ENCODE peak calls at places on chromosome 2, in seven cellular contexts. P is activated CD8-positive, alpha-beta memory T cell treated with anti-CD3 and anti-CD28 coated beads, Interleukin-2, amount 10 ng/mL, durations not matched to agents 7 days and 5 days; K is T-cell; C is HCT116; S is aorta; Q is Panc1; F is central memory CD8-positive, alpha-beta T cell. B is an unnamed sample.

GRCh38 chr2:239959059-239959971 is 65.8 kb downstream of the NDUFA10 start:
- ATAC-seq in P (no peak), K (no peak), C (no peak), S (no peak), Q (no peak), F (no peak), B (no peak)

GRCh38 chr2:177413703-177414102 is 21.1 kb downstream of the AGPS start:
- ATAC-seq in P (no peak), K (no peak), C (no peak), S (no peak), Q (peak; percentile 11), F (no peak), B (no peak)

GRCh38 chr2:18741888-18742287 is 152.5 kb upstream of the NT5C1B start:
- ATAC-seq in P (no peak), K (no peak), C (no peak), S (no peak), Q (no peak), F (no peak), B (no peak)

GRCh38 chr2:33077841-33078240 is 131.1 kb downstream of the LTBP1 start:
- ATAC-seq in P (no peak), K (no peak), C (no peak), S (no peak), Q (no peak), F (no peak), B (no peak)

GRCh38 chr2:201458381-201458780 is 6.8 kb downstream of the STRADB start:
- ATAC-seq in P (no peak), K (no peak), C (no peak), S (no peak), Q (no peak), F (no peak), B (no peak)

GRCh38 chr2:110837421-110838409 is 105.3 kb downstream of the ACOXL start:
- ATAC-seq in P (no peak), K (no peak), C (no peak), S (no peak), Q (no peak), F (no peak), B (no peak)

GRCh38 chr2:58558866-58559265 is 317.7 kb upstream of the FANCL start:
- ATAC-seq in P (no peak), K (no peak), C (no peak), S (no peak), Q (no peak), F (no peak), B (no peak)

GRCh38 chr2:204129591-204130270 is 193.2 kb downstream of the ICOS start:
- ATAC-seq in P (no peak), K (no peak), C (no peak), S (no peak), Q (no peak), F (no peak), B (no peak)

GRCh38 chr2:28048341-28048740 is 157.8 kb downstream of the BABAM2 start:
- ATAC-seq in P (no peak), K (no peak), C (no peak), S (no peak), Q (no peak), F (no peak), B (no peak)

GRCh38 chr2:58976374-58977055 is 735.4 kb upstream of the FANCL start:
- ATAC-seq in P (no peak), K (no peak), C (no peak), S (no peak), Q (no peak), F (no peak), B (no peak)

GRCh38 chr2:128388414-128389032 is 69.9 kb upstream of the HS6ST1 start:
- ATAC-seq in P (no peak), K (no peak), C (no peak), S (no peak), Q (no peak), F (no peak), B (no peak)

GRCh38 chr2:148674063-148675020 is 29.8 kb downstream of the EPC2 start:
- ATAC-seq in P (peak; percentile 55), K (peak; percentile 63), C (peak; percentile 85), S (no peak), Q (no peak), F (no peak), B (no peak)

GRCh38 chr2:205290299-205290698 is 392.0 kb upstream of the NRP2 start:
- ATAC-seq in P (no peak), K (no peak), C (no peak), S (no peak), Q (no peak), F (no peak), B (no peak)

GRCh38 chr2:160339726-160340125 is 139.7 kb upstream of the ITGB6 start:
- ATAC-seq in P (no peak), K (no peak), C (no peak), S (no peak), Q (no peak), F (no peak), B (peak; percentile 6)

GRCh38 chr2:159137511-159138101 is 148.9 kb downstream of the WDSUB1 start:
- ATAC-seq in P (no peak), K (no peak), C (no peak), S (no peak), Q (no peak), F (no peak), B (no peak)

GRCh38 chr2:151767536-151767935 is 33.3 kb upstream of the NEB start:
- ATAC-seq in P (no peak), K (no peak), C (no peak), S (no peak), Q (no peak), F (no peak), B (peak; percentile 16)

GRCh38 chr2:53091183-53091582 is 676.4 kb upstream of the CHAC2 start:
- ATAC-seq in P (no peak), K (no peak), C (no peak), S (no peak), Q (no peak), F (no peak), B (no peak)

GRCh38 chr2:70471129-70471528 is 82.5 kb downstream of the TGFA start:
- ATAC-seq in P (no peak), K (no peak), C (peak; percentile 50), S (no peak), Q (no peak), F (no peak), B (no peak)

GRCh38 chr2:167792126-167792525 is 455.3 kb downstream of the STK39 start:
- ATAC-seq in P (no peak), K (no peak), C (no peak), S (no peak), Q (no peak), F (no peak), B (no peak)

GRCh38 chr2:47528874-47529273 is 125.9 kb downstream of the MSH2 start:
- ATAC-seq in P (no peak), K (no peak), C (no peak), S (no peak), Q (no peak), F (no peak), B (peak; percentile 37)

B was measured in SK-N-SH treated with all-trans-retinoic acid at 6 μM for 48 hours.